ENCODE peak calls at places on chromosomes 13 and 19, in nine cellular contexts. T is non-pigmented ciliary epithelial cell; U is left ventricle myocardium inferior; D is activated CD4-positive, CD25-positive, alpha-beta regulatory T cell; P is activated naive CD8-positive, alpha-beta T cell treated with anti-CD3 and anti-CD28 coated beads, Interleukin-2, amount 50 U/mL, for 24 hours; I is neural crest cell; G is amniotic epithelial cell; W is tibial artery; S is GM19239. H is an unnamed sample.

GRCh38 chr19:30096596-30097370 is 154.7 kb downstream of the URI1 start:
- DNase-seq in T (no peak), U (no peak), D (no peak), P (no peak), I (no peak), G (no peak), W (no peak), S (no peak), H (no peak)

GRCh38 chr19:13781547-13781946 is 7.3 kb downstream of the C19orf53 start:
- DNase-seq in T (peak), U (peak), D (no peak), P (no peak), I (peak), G (peak), W (peak), S (no peak), H (peak)

GRCh38 chr19:15025237-15025636 is 24.0 kb upstream of the CASP14 start:
- DNase-seq in T (no peak), U (no peak), D (no peak), P (no peak), I (no peak), G (no peak), W (no peak), S (no peak), H (no peak)

GRCh38 chr19:49190781-49191180 is 33.2 kb downstream of the TRPM4 start:
- DNase-seq in T (no peak), U (no peak), D (no peak), P (no peak), I (no peak), G (no peak), W (no peak), S (no peak), H (no peak)

GRCh38 chr19:5942991-5943390 is 28.9 kb downstream of the CAPS start:
- DNase-seq in T (no peak), U (no peak), D (no peak), P (no peak), I (no peak), G (no peak), W (no peak), S (no peak), H (no peak)

GRCh38 chr13:99371956-99372355 is 64.8 kb upstream of the GPR183 start:
- DNase-seq in T (no peak), U (no peak), D (no peak), P (peak), I (no peak), G (no peak), W (no peak), S (no peak), H (peak)

GRCh38 chr19:50505856-50506611 is 5.0 kb downstream of the JOSD2 start:
- DNase-seq in T (no peak), U (no peak), D (no peak), P (no peak), I (no peak), G (no peak), W (no peak), S (no peak), H (no peak)

GRCh38 chr13:41905600-41906254 is 55.2 kb downstream of the VWA8 start:
- DNase-seq in T (no peak), U (no peak), D (no peak), P (no peak), I (no peak), G (peak), W (no peak), S (no peak), H (no peak)

GRCh38 chr13:44300895-44301638 is 72.6 kb upstream of the SERP2 start:
- DNase-seq in T (peak), U (peak), D (no peak), P (no peak), I (no peak), G (peak), W (peak), S (peak), H (no peak)

GRCh38 chr13:108787709-108788394 is 158.4 kb downstream of the MYO16 start:
- DNase-seq in T (no peak), U (no peak), D (no peak), P (no peak), I (no peak), G (no peak), W (no peak), S (no peak), H (no peak)

GRCh38 chr19:14113762-14114414 is 3.7 kb downstream of the PRKACA start:
- DNase-seq in T (no peak), U (peak), D (peak), P (peak), I (peak), G (no peak), W (no peak), S (no peak), H (peak)

GRCh38 chr13:47087841-47088240 is 191.0 kb upstream of the HTR2A start:
- DNase-seq in T (peak), U (no peak), D (no peak), P (no peak), I (no peak), G (peak), W (no peak), S (no peak), H (no peak)

GRCh38 chr13:59342396-59342795 is 821.3 kb downstream of the DIAPH3 start:
- DNase-seq in T (no peak), U (no peak), D (no peak), P (no peak), I (no peak), G (no peak), W (no peak), S (no peak), H (no peak)

GRCh38 chr13:99288069-99288468 is 19.1 kb downstream of the GPR183 start:
- DNase-seq in T (no peak), U (no peak), D (no peak), P (peak), I (no peak), G (no peak), W (no peak), S (peak), H (no peak)

GRCh38 chr19:42250249-42250665 is 4.7 kb downstream of the ERF start:
- DNase-seq in T (no peak), U (no peak), D (no peak), P (no peak), I (no peak), G (no peak), W (no peak), S (no peak), H (no peak)

GRCh38 chr19:1942078-1942933 is 1.3 kb downstream of the CSNK1G2 start:
- DNase-seq in T (no peak), U (peak), D (peak), P (peak), I (peak), G (peak), W (peak), S (peak), H (peak)

GRCh38 chr19:56712609-56713008 is 41.1 kb upstream of the ZNF835 start:
- DNase-seq in T (no peak), U (no peak), D (no peak), P (no peak), I (no peak), G (no peak), W (no peak), S (no peak), H (no peak)

GRCh38 chr13:93776936-93777335 is 550.3 kb downstream of the GPC6 start:
- DNase-seq in T (peak), U (no peak), D (no peak), P (no peak), I (no peak), G (peak), W (no peak), S (no peak), H (no peak)

GRCh38 chr19:49136771-49137171 is 17.4 kb downstream of the PPFIA3 start:
- DNase-seq in T (no peak), U (peak), D (no peak), P (no peak), I (no peak), G (peak), W (no peak), S (no peak), H (no peak)

GRCh38 chr13:105908581-105908980 is 626.9 kb downstream of the EFNB2 start:
- DNase-seq in T (no peak), U (no peak), D (no peak), P (peak), I (no peak), G (no peak), W (no peak), S (no peak), H (no peak)

GRCh38 chr19:2096543-2097329 is at the start of gene IZUMO4:
- DNase-seq in T (peak), U (peak), D (peak), P (peak), I (peak), G (peak), W (peak), S (peak), H (peak)

GRCh38 chr13:50529154-50529882 is 314.2 kb downstream of the DLEU7 start:
- DNase-seq in T (peak), U (peak), D (no peak), P (no peak), I (no peak), G (peak), W (peak), S (no peak), H (peak)

GRCh38 chr19:16899566-16900075 is 10.8 kb downstream of the F2RL3 start:
- DNase-seq in T (no peak), U (no peak), D (no peak), P (peak), I (peak), G (no peak), W (no peak), S (peak), H (no peak)

GRCh38 chr19:1651548-1652394 is 644 bp downstream of the TCF3 start:
- DNase-seq in T (no peak), U (peak), D (peak), P (peak), I (no peak), G (peak), W (peak), S (no peak), H (no peak)

GRCh38 chr19:48540110-48540509 is 11.9 kb upstream of the SULT2B1 start:
- DNase-seq in T (no peak), U (no peak), D (no peak), P (no peak), I (no peak), G (no peak), W (no peak), S (no peak), H (no peak)

GRCh38 chr13:113970810-113971470 is 2.9 kb downstream of the C13orf46 start:
- DNase-seq in T (no peak), U (peak), D (no peak), P (no peak), I (no peak), G (peak), W (no peak), S (no peak), H (no peak)

GRCh38 chr19:31533114-31533513 is 183.9 kb upstream of the TSHZ3 start:
- DNase-seq in T (no peak), U (no peak), D (no peak), P (no peak), I (no peak), G (peak), W (no peak), S (no peak), H (peak)

GRCh38 chr13:21619633-21620220 is 15.8 kb upstream of the MICU2 start:
- DNase-seq in T (no peak), U (no peak), D (no peak), P (no peak), I (no peak), G (peak), W (no peak), S (no peak), H (no peak)

GRCh38 chr19:41844601-41845000 is at the start of gene LYPD4:
- DNase-seq in T (no peak), U (no peak), D (no peak), P (no peak), I (no peak), G (no peak), W (no peak), S (no peak), H (no peak)

GRCh38 chr19:8145969-8146368 is 3.4 kb downstream of the FBN3 start:
- DNase-seq in T (no peak), U (no peak), D (no peak), P (no peak), I (no peak), G (no peak), W (no peak), S (no peak), H (no peak)

GRCh38 chr19:2497186-2497585 is 21.3 kb downstream of the GADD45B start:
- DNase-seq in T (no peak), U (no peak), D (no peak), P (no peak), I (no peak), G (no peak), W (no peak), S (no peak), H (no peak)

GRCh38 chr13:50509771-50510441 is 333.6 kb downstream of the DLEU7 start:
- DNase-seq in T (no peak), U (no peak), D (no peak), P (no peak), I (no peak), G (peak), W (no peak), S (no peak), H (no peak)

GRCh38 chr13:113962386-113962785 is 11.5 kb downstream of the C13orf46 start:
- DNase-seq in T (no peak), U (peak), D (no peak), P (no peak), I (no peak), G (no peak), W (no peak), S (no peak), H (no peak)

GRCh38 chr19:11422163-11423068 is 3.3 kb upstream of the RGL3 start:
- DNase-seq in T (no peak), U (peak), D (peak), P (peak), I (peak), G (peak), W (peak), S (peak), H (peak)

GRCh38 chr13:61247149-61247936 is 168.3 kb downstream of the PCDH20 start:
- DNase-seq in T (no peak), U (no peak), D (no peak), P (no peak), I (no peak), G (no peak), W (no peak), S (no peak), H (no peak)

H was measured in cardiac septum.